ENCODE peak calls at places on chromosome 15, in five cellular contexts. L is sigmoid colon, H is transverse colon, R is suprapubic skin, B is stomach. K is an unnamed sample.
A peak's percentile ranks its signal among the peaks of the same experiment; 100 is the strongest.

GRCh38 chr15:40323953-40324937 is 753 bp downstream of the INAFM2 start:
- DNase-seq in B (no peak), H (no peak), R (no peak), L (no peak), K (peak; percentile 37)

GRCh38 chr15:47358876-47359275 is 358.4 kb upstream of the SEMA6D start:
- DNase-seq in R (no peak), B (no peak), L (no peak), H (no peak), K (no peak)

GRCh38 chr15:98560338-98560737 is 88.0 kb upstream of the IGF1R start:
- DNase-seq in R (no peak), B (no peak), H (no peak), L (no peak), K (no peak)

GRCh38 chr15:62848631-62849050 is 193.9 kb upstream of the TPM1 start:
- DNase-seq in H (no peak), L (peak; percentile 29), R (no peak), B (no peak), K (peak; percentile 87)

GRCh38 chr15:67025719-67026118 is 39.7 kb upstream of the SMAD3 start:
- DNase-seq in L (peak; percentile 70), H (peak; percentile 44), B (no peak), R (no peak), K (peak; percentile 76)

GRCh38 chr15:38996111-38996541 is 431.5 kb upstream of the RASGRP1 start:
- DNase-seq in H (no peak), L (no peak), R (no peak), B (no peak), K (peak; percentile 96)

GRCh38 chr15:65896231-65896630 is 26.9 kb downstream of the RAB11A start:
- DNase-seq in H (no peak), R (no peak), B (no peak), L (no peak), K (peak; percentile 83)

GRCh38 chr15:97745481-97746071 is 214.9 kb upstream of the ARRDC4 start:
- DNase-seq in B (peak; percentile 32), L (no peak), R (no peak), H (peak; percentile 48), K (peak; percentile 41)

GRCh38 chr15:88621789-88622604 is 857 bp downstream of the AEN start:
- DNase-seq in R (no peak), H (peak; percentile 52), B (no peak), L (peak; percentile 48), K (peak; percentile 40)

GRCh38 chr15:50778089-50778488 is 12.6 kb upstream of the SPPL2A start:
- DNase-seq in R (no peak), B (no peak), H (no peak), L (no peak), K (no peak)

GRCh38 chr15:58459562-58459961 is 27.8 kb downstream of the LIPC start:
- DNase-seq in H (peak; percentile 55), B (no peak), R (no peak), L (peak; percentile 73), K (no peak)

GRCh38 chr15:70025413-70026296 is 72.1 kb downstream of the TLE3 start:
- DNase-seq in H (no peak), L (no peak), R (no peak), B (no peak), K (no peak)

GRCh38 chr15:53437985-53438841 is 321.2 kb downstream of the WDR72 start:
- DNase-seq in R (no peak), L (no peak), B (no peak), H (no peak), K (no peak)

GRCh38 chr15:46442196-46442595 is 807.4 kb downstream of the SQOR start:
- DNase-seq in B (no peak), R (no peak), L (no peak), H (no peak), K (no peak)

DNA sequence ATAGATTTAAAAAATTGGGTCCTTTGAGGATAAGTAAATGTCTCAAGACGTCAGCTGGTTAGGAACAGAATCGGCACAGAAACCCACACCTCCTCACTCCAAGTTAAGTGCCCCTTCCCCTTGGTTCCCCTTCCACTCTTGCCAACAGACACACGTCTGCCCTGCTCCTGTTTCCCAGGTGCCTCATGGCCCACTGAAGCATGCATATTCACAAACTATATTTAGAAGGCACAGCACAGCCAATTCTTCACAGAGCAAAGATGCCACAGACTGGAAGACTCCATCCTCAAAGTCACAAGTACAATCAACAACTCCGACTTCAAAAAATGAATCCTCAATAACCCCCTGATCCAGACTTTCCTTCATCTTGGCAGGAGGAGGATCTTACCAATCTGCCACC is 295.4 kb upstream of the NR2F2 start:
- DNase-seq in B (no peak), H (no peak), R (no peak), L (no peak), K (no peak)
- TF ChIP-seq POLR2AphosphoS5 in B (no peak), H (no peak), R (no peak), L (no peak), K (no peak)

GRCh38 chr15:82804575-82804949 is 1.3 kb downstream of the FSD2 start:
- DNase-seq in B (no peak), L (no peak), R (no peak), H (no peak), K (no peak)
- TF ChIP-seq POLR2AphosphoS5 in B (no peak), L (no peak), R (no peak), H (no peak), K (no peak)

GRCh38 chr15:93709708-93710107 is 521.7 kb upstream of the MCTP2 start:
- DNase-seq in L (no peak), R (no peak), H (no peak), B (no peak), K (no peak)

GRCh38 chr15:93703092-93703785 is 528.1 kb upstream of the MCTP2 start:
- DNase-seq in H (no peak), R (no peak), L (no peak), B (no peak), K (no peak)

GRCh38 chr15:93706476-93706875 is 524.9 kb upstream of the MCTP2 start:
- DNase-seq in H (no peak), B (no peak), L (no peak), R (no peak), K (no peak)

GRCh38 chr15:93706881-93707280 is 524.5 kb upstream of the MCTP2 start:
- DNase-seq in L (no peak), B (no peak), R (no peak), H (no peak), K (no peak)

DNA sequence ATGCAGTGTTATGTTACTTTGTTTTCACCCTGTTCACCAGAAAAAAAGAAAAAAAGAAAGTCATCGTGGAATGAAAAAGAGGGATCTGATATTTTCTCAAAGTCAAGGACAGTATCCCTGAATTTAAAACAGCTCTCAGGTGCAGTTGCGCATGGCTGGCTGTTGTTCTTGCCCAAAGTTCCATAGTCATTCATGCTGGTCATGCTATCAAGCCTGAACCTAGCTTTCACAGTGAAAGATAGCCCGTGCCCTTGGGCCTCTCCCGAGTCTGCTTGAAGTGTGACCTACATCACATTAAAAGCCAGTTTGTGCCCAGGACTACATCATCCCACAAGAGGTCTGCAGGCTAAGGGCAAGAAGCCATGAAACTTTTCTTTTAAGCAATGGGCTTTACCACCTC is 522.6 kb upstream of the MCTP2 start:
- DNase-seq in B (no peak), H (no peak), L (no peak), R (no peak), K (no peak)
- TF ChIP-seq POLR2AphosphoS5 in B (no peak), H (no peak), L (no peak), R (no peak), K (no peak)

GRCh38 chr15:101617390-101617965 is 34.7 kb downstream of the TM2D3 start:
- DNase-seq in R (no peak), L (no peak), H (no peak), B (no peak), K (no peak)

GRCh38 chr15:101618056-101618455 is 34.1 kb downstream of the TM2D3 start:
- DNase-seq in R (no peak), B (no peak), H (no peak), L (no peak), K (no peak)

GRCh38 chr15:101615414-101615985 is 36.7 kb downstream of the TM2D3 start:
- DNase-seq in R (no peak), H (no peak), L (no peak), B (no peak), K (no peak)

GRCh38 chr15:101614761-101615160 is 37.4 kb downstream of the TM2D3 start:
- DNase-seq in L (no peak), B (no peak), R (no peak), H (no peak), K (no peak)

DNA sequence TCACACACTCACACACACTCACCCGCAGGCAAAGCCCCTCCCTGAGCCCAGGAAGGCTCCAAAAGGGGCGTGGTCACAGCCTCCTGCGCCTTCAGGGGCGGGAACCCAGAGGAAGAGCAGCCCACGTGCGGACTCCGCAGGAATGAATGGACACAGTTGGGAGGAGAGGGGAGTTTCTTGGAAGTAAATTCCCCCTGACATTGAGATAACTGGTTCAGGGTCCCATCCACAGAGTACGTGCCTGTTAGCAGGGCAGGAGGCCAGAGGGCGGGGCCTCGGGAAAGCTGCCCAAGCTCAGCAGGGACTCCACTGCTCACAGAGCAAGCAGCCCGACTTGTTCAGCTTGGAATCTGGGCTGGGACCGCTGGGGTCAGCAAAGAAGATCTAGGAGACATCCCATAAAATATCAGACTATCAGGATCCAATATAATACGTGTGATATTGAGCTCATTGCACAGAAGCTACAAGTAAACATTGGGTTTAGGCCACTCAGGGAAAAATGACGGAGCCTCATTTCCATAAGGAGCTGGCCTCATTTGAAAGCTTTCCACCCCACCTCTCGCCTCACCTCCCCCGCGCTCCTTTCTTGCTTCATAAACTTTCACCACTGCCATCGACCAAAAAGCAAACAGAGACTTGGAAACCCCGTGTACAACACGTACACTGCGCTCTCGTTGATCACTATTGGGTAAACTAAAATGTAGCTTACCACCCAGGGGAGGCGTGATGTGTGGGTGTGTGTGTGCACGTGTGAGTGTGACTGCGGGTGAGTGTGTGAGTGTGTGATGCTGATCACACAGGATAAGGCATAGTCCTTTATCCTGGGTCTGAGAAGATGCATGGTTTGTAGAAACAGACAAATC is 36.0 kb downstream of the TM2D3 start:
- DNase-seq in H (peak; percentile 35), L (peak; percentile 78), R (no peak), B (peak; percentile 56), K (peak; percentile 11)
- TF ChIP-seq POLR2AphosphoS5 in H (no peak), L (no peak), R (no peak), B (no peak), K (no peak)

GRCh38 chr15:29196306-29196705 is 73.3 kb downstream of the NSMCE3 start:
- DNase-seq in L (no peak), R (no peak), H (no peak), B (no peak), K (no peak)
- TF ChIP-seq POLR2AphosphoS5 in L (no peak), R (no peak), H (no peak), B (no peak), K (no peak)

DNA sequence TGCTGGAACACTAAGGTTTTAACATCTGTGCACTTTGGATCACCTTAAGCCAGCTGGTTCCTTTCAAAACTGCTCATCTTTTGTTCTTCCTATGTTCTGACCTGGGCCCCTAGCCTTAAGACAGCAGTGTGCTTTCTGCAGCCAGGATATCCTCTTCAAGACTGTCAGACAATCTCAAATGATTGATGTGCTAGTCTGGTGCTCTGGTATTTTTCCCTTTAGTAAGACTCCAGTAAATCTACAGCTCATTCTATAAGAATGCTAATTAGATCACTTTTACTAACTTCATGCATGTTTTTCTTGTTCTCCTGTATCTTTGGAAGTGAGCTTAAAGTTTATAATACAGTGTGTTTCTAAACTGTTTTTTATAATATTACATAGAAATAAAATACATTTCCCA is 220.8 kb upstream of the NANOGP8 start:
- DNase-seq in H (no peak), L (no peak), B (no peak), R (no peak), K (peak; percentile 92)
- TF ChIP-seq POLR2AphosphoS5 in H (peak; percentile 21), L (peak; percentile 41), B (no peak), R (no peak), K (peak; percentile 30)